ENCODE peak calls at places on chromosomes 4 and X, in eight cellular contexts. One of them, this sample, is unnamed.

GRCh38 chrX:65586491-65586890 is 51.9 kb upstream of the LAS1L start:
- DNase-seq in mammary epithelial cell: no peak
- DNase-seq in breast epithelium: no peak
- DNase-seq in foreskin keratinocyte: no peak
- DNase-seq in body of pancreas: no peak
- DNase-seq in A549: no peak
- DNase-seq in GM23338: no peak
- DNase-seq in heart right ventricle: no peak
- DNase-seq in this sample: no peak

GRCh38 chrX:46791927-46792825 is 33.3 kb upstream of the SLC9A7 start:
- DNase-seq in mammary epithelial cell: peak; percentile 91
- DNase-seq in breast epithelium: no peak
- DNase-seq in foreskin keratinocyte: peak; percentile 91
- DNase-seq in body of pancreas: peak; percentile 54
- DNase-seq in A549: peak; percentile 90
- DNase-seq in GM23338: peak; percentile 45
- DNase-seq in heart right ventricle: no peak
- DNase-seq in this sample: peak; percentile 41

GRCh38 chr4:100306018-100306417 is 115.8 kb upstream of the DDIT4L start:
- DNase-seq in mammary epithelial cell: peak; percentile 11
- DNase-seq in breast epithelium: no peak
- DNase-seq in foreskin keratinocyte: peak; percentile 33
- DNase-seq in body of pancreas: no peak
- DNase-seq in A549: no peak
- DNase-seq in GM23338: no peak
- DNase-seq in heart right ventricle: no peak
- DNase-seq in this sample: no peak

GRCh38 chrX:24498975-24499374 is 33.9 kb downstream of the PDK3 start:
- DNase-seq in mammary epithelial cell: peak; percentile 25
- DNase-seq in breast epithelium: no peak
- DNase-seq in foreskin keratinocyte: no peak
- DNase-seq in body of pancreas: no peak
- DNase-seq in A549: peak; percentile 24
- DNase-seq in GM23338: peak; percentile 11
- DNase-seq in heart right ventricle: no peak
- DNase-seq in this sample: no peak

GRCh38 chr4:110130578-110131358 is 67.6 kb downstream of the ELOVL6 start:
- DNase-seq in mammary epithelial cell: peak; percentile 67
- DNase-seq in breast epithelium: no peak
- DNase-seq in foreskin keratinocyte: peak; percentile 70
- DNase-seq in body of pancreas: no peak
- DNase-seq in A549: no peak
- DNase-seq in GM23338: no peak
- DNase-seq in heart right ventricle: no peak
- DNase-seq in this sample: no peak

GRCh38 chrX:1529328-1529727 is 7.7 kb downstream of the P2RY8 start:
- DNase-seq in mammary epithelial cell: no peak
- DNase-seq in breast epithelium: no peak
- DNase-seq in foreskin keratinocyte: no peak
- DNase-seq in body of pancreas: no peak
- DNase-seq in A549: no peak
- DNase-seq in GM23338: no peak
- DNase-seq in heart right ventricle: no peak
- DNase-seq in this sample: no peak

GRCh38 chr4:26731342-26731741 is 129.3 kb upstream of the STIM2 start:
- DNase-seq in mammary epithelial cell: no peak
- DNase-seq in breast epithelium: no peak
- DNase-seq in foreskin keratinocyte: peak; percentile 17
- DNase-seq in body of pancreas: no peak
- DNase-seq in A549: no peak
- DNase-seq in GM23338: no peak
- DNase-seq in heart right ventricle: no peak
- DNase-seq in this sample: no peak

GRCh38 chr4:124641715-124642380 is 70.7 kb downstream of the ANKRD50 start:
- DNase-seq in mammary epithelial cell: peak; percentile 89
- DNase-seq in breast epithelium: no peak
- DNase-seq in foreskin keratinocyte: peak; percentile 87
- DNase-seq in body of pancreas: peak; percentile 31
- DNase-seq in A549: peak; percentile 73
- DNase-seq in GM23338: no peak
- DNase-seq in heart right ventricle: peak; percentile 9
- DNase-seq in this sample: no peak

GRCh38 chr4:95394733-95395306 is 154.0 kb downstream of the UNC5C start:
- DNase-seq in mammary epithelial cell: no peak
- DNase-seq in breast epithelium: no peak
- DNase-seq in foreskin keratinocyte: no peak
- DNase-seq in body of pancreas: no peak
- DNase-seq in A549: no peak
- DNase-seq in GM23338: no peak
- DNase-seq in heart right ventricle: no peak
- DNase-seq in this sample: no peak

GRCh38 chr4:74796631-74797030 is 2.3 kb upstream of the BTC start:
- DNase-seq in mammary epithelial cell: no peak
- DNase-seq in breast epithelium: no peak
- DNase-seq in foreskin keratinocyte: peak; percentile 8
- DNase-seq in body of pancreas: no peak
- DNase-seq in A549: no peak
- DNase-seq in GM23338: no peak
- DNase-seq in heart right ventricle: no peak
- DNase-seq in this sample: no peak

GRCh38 chr4:183200453-183200852 is 101.4 kb downstream of the WWC2 start:
- DNase-seq in mammary epithelial cell: peak; percentile 84
- DNase-seq in breast epithelium: no peak
- DNase-seq in foreskin keratinocyte: peak; percentile 77
- DNase-seq in body of pancreas: peak; percentile 93
- DNase-seq in A549: peak; percentile 46
- DNase-seq in GM23338: no peak
- DNase-seq in heart right ventricle: peak; percentile 22
- DNase-seq in this sample: peak; percentile 79

GRCh38 chrX:22063284-22063683 is 31.2 kb downstream of the PHEX start:
- DNase-seq in mammary epithelial cell: peak; percentile 35
- DNase-seq in breast epithelium: no peak
- DNase-seq in foreskin keratinocyte: no peak
- DNase-seq in body of pancreas: no peak
- DNase-seq in A549: no peak
- DNase-seq in GM23338: no peak
- DNase-seq in heart right ventricle: no peak
- DNase-seq in this sample: no peak

GRCh38 chr4:116734178-116734577 is 351.2 kb downstream of the TRAM1L1 start:
- DNase-seq in mammary epithelial cell: no peak
- DNase-seq in breast epithelium: no peak
- DNase-seq in foreskin keratinocyte: peak; percentile 51
- DNase-seq in body of pancreas: no peak
- DNase-seq in A549: no peak
- DNase-seq in GM23338: no peak
- DNase-seq in heart right ventricle: no peak
- DNase-seq in this sample: no peak

GRCh38 chr4:7786517-7786916 is 153.1 kb downstream of the AFAP1 start:
- DNase-seq in mammary epithelial cell: no peak
- DNase-seq in breast epithelium: no peak
- DNase-seq in foreskin keratinocyte: no peak
- DNase-seq in body of pancreas: no peak
- DNase-seq in A549: no peak
- DNase-seq in GM23338: no peak
- DNase-seq in heart right ventricle: no peak
- DNase-seq in this sample: no peak

GRCh38 chr4:83708500-83709175 is 172.7 kb downstream of the GPAT3 start:
- DNase-seq in mammary epithelial cell: no peak
- DNase-seq in breast epithelium: no peak
- DNase-seq in foreskin keratinocyte: no peak
- DNase-seq in body of pancreas: no peak
- DNase-seq in A549: no peak
- DNase-seq in GM23338: peak; percentile 78
- DNase-seq in heart right ventricle: no peak
- DNase-seq in this sample: no peak
- H3K27ac ChIP-seq in mammary epithelial cell: no peak overlapping the region
- H3K27ac ChIP-seq in breast epithelium: no peak overlapping the region
- H3K27ac ChIP-seq in foreskin keratinocyte: no peak overlapping the region
- H3K27ac ChIP-seq in body of pancreas: no peak overlapping the region
- H3K27ac ChIP-seq in A549: no peak overlapping the region
- H3K27ac ChIP-seq in GM23338: no peak overlapping the region
- H3K27ac ChIP-seq in heart right ventricle: no peak overlapping the region
- H3K27ac ChIP-seq in this sample: no peak overlapping the region

DNA sequence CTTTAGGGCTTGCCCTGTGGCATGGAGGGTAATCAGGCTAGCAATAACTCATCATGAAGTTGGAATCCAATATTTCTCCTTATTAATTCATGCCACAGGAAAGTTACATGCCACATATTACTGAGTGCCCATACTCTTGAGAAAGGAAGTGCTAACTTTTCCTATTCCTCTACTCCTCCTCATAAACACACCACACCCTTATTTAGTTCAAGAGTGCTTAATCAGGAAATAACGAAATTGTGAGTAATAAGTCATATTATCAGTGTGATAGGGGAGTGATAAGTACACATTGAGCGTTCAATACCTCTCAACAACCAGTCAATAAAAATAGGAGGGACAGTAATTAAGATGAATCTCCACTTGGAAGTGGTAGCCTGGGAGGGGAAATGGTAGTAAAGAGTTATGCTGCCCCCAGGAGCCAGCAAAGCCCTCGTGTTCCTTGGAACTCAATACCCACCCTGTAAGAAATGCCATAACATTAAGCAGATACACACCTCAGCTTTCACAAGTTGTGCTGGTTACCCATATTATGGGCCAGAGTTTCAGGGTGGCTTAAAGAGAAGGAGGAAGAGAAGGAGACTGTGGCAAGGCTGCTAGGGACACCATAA is 410.0 kb upstream of the NR3C2 start:
- DNase-seq in mammary epithelial cell: no peak
- DNase-seq in breast epithelium: no peak
- DNase-seq in foreskin keratinocyte: no peak
- DNase-seq in body of pancreas: no peak
- DNase-seq in A549: no peak
- DNase-seq in GM23338: no peak
- DNase-seq in heart right ventricle: no peak
- DNase-seq in this sample: no peak
- TF ChIP-seq CTCF in mammary epithelial cell: no peak
- TF ChIP-seq CTCF in breast epithelium: no peak
- TF ChIP-seq CTCF in foreskin keratinocyte: peak; percentile 36
- TF ChIP-seq CTCF in body of pancreas: peak; percentile 7
- TF ChIP-seq CTCF in A549: no peak
- TF ChIP-seq CTCF in GM23338: peak; percentile 29
- TF ChIP-seq CTCF in heart right ventricle: peak; percentile 13
- TF ChIP-seq CTCF in this sample: no peak

GRCh38 chrX:53282313-53282712 is 929 bp upstream of the IQSEC2 start:
- DNase-seq in mammary epithelial cell: no peak
- DNase-seq in breast epithelium: no peak
- DNase-seq in foreskin keratinocyte: no peak
- DNase-seq in body of pancreas: no peak
- DNase-seq in A549: no peak
- DNase-seq in GM23338: no peak
- DNase-seq in heart right ventricle: no peak
- DNase-seq in this sample: no peak
- H3K27ac ChIP-seq in mammary epithelial cell: no peak overlapping the region
- H3K27ac ChIP-seq in breast epithelium: peak overlapping the region; percentile 88
- H3K27ac ChIP-seq in foreskin keratinocyte: no peak overlapping the region
- H3K27ac ChIP-seq in body of pancreas: no peak overlapping the region
- H3K27ac ChIP-seq in A549: peak overlapping the region; percentile 94
- H3K27ac ChIP-seq in GM23338: no peak overlapping the region
- H3K27ac ChIP-seq in heart right ventricle: no peak overlapping the region
- H3K27ac ChIP-seq in this sample: peak overlapping the region; percentile 86

GRCh38 chrX:7927259-7928167 is at the start of gene PNPLA4:
- DNase-seq in mammary epithelial cell: peak; percentile 87
- DNase-seq in breast epithelium: peak; percentile 76
- DNase-seq in foreskin keratinocyte: peak; percentile 76
- DNase-seq in body of pancreas: peak; percentile 85
- DNase-seq in A549: peak; percentile 87
- DNase-seq in GM23338: peak; percentile 80
- DNase-seq in heart right ventricle: peak; percentile 63
- DNase-seq in this sample: peak; percentile 93
- TF ChIP-seq CTCF in mammary epithelial cell: peak; percentile 28
- TF ChIP-seq CTCF in breast epithelium: no peak
- TF ChIP-seq CTCF in foreskin keratinocyte: no peak
- TF ChIP-seq CTCF in body of pancreas: peak; percentile 44
- TF ChIP-seq CTCF in A549: peak; percentile 8
- TF ChIP-seq CTCF in GM23338: peak; percentile 51
- TF ChIP-seq CTCF in heart right ventricle: no peak
- TF ChIP-seq CTCF in this sample: no peak

GRCh38 chr4:4991541-4992099 is 27.6 kb downstream of the CYTL1 start:
- DNase-seq in mammary epithelial cell: no peak
- DNase-seq in breast epithelium: no peak
- DNase-seq in foreskin keratinocyte: no peak
- DNase-seq in body of pancreas: no peak
- DNase-seq in A549: no peak
- DNase-seq in GM23338: no peak
- DNase-seq in heart right ventricle: no peak
- DNase-seq in this sample: no peak

GRCh38 chr4:4990857-4991540 is 28.3 kb downstream of the CYTL1 start:
- DNase-seq in mammary epithelial cell: peak; percentile 23
- DNase-seq in breast epithelium: no peak
- DNase-seq in foreskin keratinocyte: no peak
- DNase-seq in body of pancreas: peak; percentile 71
- DNase-seq in A549: peak; percentile 75
- DNase-seq in GM23338: no peak
- DNase-seq in heart right ventricle: peak; percentile 64
- DNase-seq in this sample: peak; percentile 46

GRCh38 chr4:4989083-4989622 is 30.1 kb downstream of the CYTL1 start:
- DNase-seq in mammary epithelial cell: no peak
- DNase-seq in breast epithelium: no peak
- DNase-seq in foreskin keratinocyte: no peak
- DNase-seq in body of pancreas: no peak
- DNase-seq in A549: no peak
- DNase-seq in GM23338: no peak
- DNase-seq in heart right ventricle: no peak
- DNase-seq in this sample: no peak

GRCh38 chr4:4992833-4993232 is 26.4 kb downstream of the CYTL1 start:
- DNase-seq in mammary epithelial cell: no peak
- DNase-seq in breast epithelium: no peak
- DNase-seq in foreskin keratinocyte: no peak
- DNase-seq in body of pancreas: no peak
- DNase-seq in A549: no peak
- DNase-seq in GM23338: no peak
- DNase-seq in heart right ventricle: no peak
- DNase-seq in this sample: no peak

GRCh38 chr4:4990329-4990728 is 28.9 kb downstream of the CYTL1 start:
- DNase-seq in mammary epithelial cell: no peak
- DNase-seq in breast epithelium: no peak
- DNase-seq in foreskin keratinocyte: no peak
- DNase-seq in body of pancreas: no peak
- DNase-seq in A549: no peak
- DNase-seq in GM23338: no peak
- DNase-seq in heart right ventricle: no peak
- DNase-seq in this sample: no peak
- H3K27ac ChIP-seq in mammary epithelial cell: no peak overlapping the region
- H3K27ac ChIP-seq in breast epithelium: peak overlapping the region; percentile 81
- H3K27ac ChIP-seq in foreskin keratinocyte: no peak overlapping the region
- H3K27ac ChIP-seq in body of pancreas: no peak overlapping the region
- H3K27ac ChIP-seq in A549: peak overlapping the region; percentile 44
- H3K27ac ChIP-seq in GM23338: no peak overlapping the region
- H3K27ac ChIP-seq in heart right ventricle: no peak overlapping the region
- H3K27ac ChIP-seq in this sample: no peak overlapping the region

DNA sequence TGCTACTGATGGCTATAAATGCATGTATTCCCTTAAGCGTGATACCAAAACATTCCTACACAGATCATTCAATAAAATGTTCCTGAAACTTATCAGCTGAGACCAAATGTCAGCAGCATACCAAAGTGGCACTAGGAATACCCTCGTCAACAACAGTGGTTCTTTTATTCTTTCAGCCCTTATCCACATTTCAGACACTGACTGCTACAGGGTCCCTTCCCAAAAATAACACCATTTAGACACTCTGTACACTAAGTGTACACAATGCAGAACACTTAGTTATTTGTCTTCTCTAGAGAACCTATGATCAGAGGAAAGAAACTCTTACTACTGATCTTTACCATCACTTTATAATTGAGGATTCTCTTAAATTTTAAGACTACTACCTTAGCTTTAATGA is 94.1 kb downstream of the ATRX start:
- DNase-seq in mammary epithelial cell: no peak
- DNase-seq in breast epithelium: no peak
- DNase-seq in foreskin keratinocyte: no peak
- DNase-seq in body of pancreas: no peak
- DNase-seq in A549: no peak
- DNase-seq in GM23338: no peak
- DNase-seq in heart right ventricle: no peak
- DNase-seq in this sample: no peak
- TF ChIP-seq CTCF in mammary epithelial cell: no peak
- TF ChIP-seq CTCF in breast epithelium: no peak
- TF ChIP-seq CTCF in foreskin keratinocyte: no peak
- TF ChIP-seq CTCF in body of pancreas: no peak
- TF ChIP-seq CTCF in A549: no peak
- TF ChIP-seq CTCF in GM23338: no peak
- TF ChIP-seq CTCF in heart right ventricle: no peak
- TF ChIP-seq CTCF in this sample: no peak

This sample was measured in stomach.